ENCODE peak calls at places on chromosomes 13 and 19, in five cellular contexts. One of them, this sample, is unnamed.

GRCh38 chr19:47226426-47227346 is 4.3 kb downstream of the BBC3 start:
- DNase-seq in HL-60: peak
- DNase-seq in transverse colon: peak
- DNase-seq in stomach: peak
- DNase-seq in breast epithelium: peak
- DNase-seq in this sample: peak

GRCh38 chr13:53121131-53121773 is 92.6 kb downstream of the OLFM4 start:
- DNase-seq in transverse colon: no peak
- DNase-seq in breast epithelium: no peak
- DNase-seq in HL-60: no peak
- DNase-seq in stomach: no peak
- DNase-seq in this sample: no peak

GRCh38 chr19:56333506-56333905 is 18.9 kb upstream of the ZSCAN5A start:
- DNase-seq in breast epithelium: no peak
- DNase-seq in transverse colon: peak
- DNase-seq in HL-60: peak
- DNase-seq in stomach: peak
- DNase-seq in this sample: peak

GRCh38 chr19:50419580-50420035 is 870 bp downstream of the SPIB start:
- DNase-seq in transverse colon: no peak
- DNase-seq in stomach: no peak
- DNase-seq in breast epithelium: no peak
- DNase-seq in HL-60: no peak
- DNase-seq in this sample: peak

GRCh38 chr13:34308725-34309124 is 490.8 kb downstream of the RFC3 start:
- DNase-seq in HL-60: no peak
- DNase-seq in transverse colon: no peak
- DNase-seq in breast epithelium: no peak
- DNase-seq in stomach: no peak
- DNase-seq in this sample: no peak

GRCh38 chr13:90205911-90206310 is 1141.6 kb upstream of the MIR17HG start:
- DNase-seq in HL-60: no peak
- DNase-seq in breast epithelium: no peak
- DNase-seq in transverse colon: no peak
- DNase-seq in stomach: no peak
- DNase-seq in this sample: no peak

GRCh38 chr13:100883453-100883852 is 208.9 kb upstream of the TMTC4 start:
- DNase-seq in HL-60: no peak
- DNase-seq in stomach: no peak
- DNase-seq in breast epithelium: no peak
- DNase-seq in transverse colon: no peak
- DNase-seq in this sample: no peak

GRCh38 chr19:37932985-37933953 is 26.3 kb downstream of the SIPA1L3 start:
- DNase-seq in breast epithelium: no peak
- DNase-seq in HL-60: peak
- DNase-seq in stomach: peak
- DNase-seq in transverse colon: peak
- DNase-seq in this sample: no peak

GRCh38 chr19:38837656-38838121 is 6.1 kb upstream of the ECH1 start:
- DNase-seq in stomach: peak
- DNase-seq in HL-60: no peak
- DNase-seq in transverse colon: no peak
- DNase-seq in breast epithelium: no peak
- DNase-seq in this sample: no peak

GRCh38 chr19:33394006-33394722 is 20.7 kb downstream of the CEBPG start:
- DNase-seq in HL-60: peak
- DNase-seq in stomach: no peak
- DNase-seq in transverse colon: no peak
- DNase-seq in breast epithelium: no peak
- DNase-seq in this sample: peak

GRCh38 chr19:52638601-52639000 is 446 bp upstream of the ZNF83 start:
- DNase-seq in stomach: no peak
- DNase-seq in transverse colon: peak
- DNase-seq in HL-60: no peak
- DNase-seq in breast epithelium: peak
- DNase-seq in this sample: peak

GRCh38 chr13:104006625-104007061 is 940.4 kb upstream of the SLC10A2 start:
- DNase-seq in HL-60: no peak
- DNase-seq in transverse colon: no peak
- DNase-seq in breast epithelium: no peak
- DNase-seq in stomach: no peak
- DNase-seq in this sample: no peak

GRCh38 chr19:17553256-17553655 is 2.2 kb upstream of the COLGALT1 start:
- DNase-seq in breast epithelium: peak
- DNase-seq in HL-60: no peak
- DNase-seq in transverse colon: peak
- DNase-seq in stomach: no peak
- DNase-seq in this sample: no peak

GRCh38 chr13:43629691-43630480 is 156.9 kb downstream of the ENOX1 start:
- DNase-seq in HL-60: no peak
- DNase-seq in breast epithelium: no peak
- DNase-seq in transverse colon: no peak
- DNase-seq in stomach: no peak
- DNase-seq in this sample: no peak

GRCh38 chr19:2733930-2734588 is 5.8 kb downstream of the SLC39A3 start:
- DNase-seq in transverse colon: peak
- DNase-seq in stomach: no peak
- DNase-seq in HL-60: no peak
- DNase-seq in breast epithelium: no peak
- DNase-seq in this sample: no peak

GRCh38 chr13:36431204-36432105 is 840 bp upstream of the CCNA1 start:
- DNase-seq in stomach: no peak
- DNase-seq in HL-60: no peak
- DNase-seq in breast epithelium: no peak
- DNase-seq in transverse colon: no peak
- DNase-seq in this sample: peak

GRCh38 chr19:4062576-4063368 is 3.9 kb downstream of the ZBTB7A start:
- DNase-seq in stomach: no peak
- DNase-seq in HL-60: no peak
- DNase-seq in transverse colon: peak
- DNase-seq in breast epithelium: no peak
- DNase-seq in this sample: peak

GRCh38 chr19:38417544-38418506 is 8.2 kb downstream of the RASGRP4 start:
- DNase-seq in breast epithelium: no peak
- DNase-seq in stomach: peak
- DNase-seq in transverse colon: peak
- DNase-seq in HL-60: peak
- DNase-seq in this sample: peak

GRCh38 chr19:17671906-17672305 is 16.2 kb downstream of the UNC13A start:
- DNase-seq in stomach: no peak
- DNase-seq in transverse colon: no peak
- DNase-seq in breast epithelium: no peak
- DNase-seq in HL-60: no peak
- DNase-seq in this sample: no peak

GRCh38 chr19:14413765-14414171 is 5.4 kb downstream of the DDX39A start:
- DNase-seq in transverse colon: no peak
- DNase-seq in HL-60: no peak
- DNase-seq in breast epithelium: no peak
- DNase-seq in stomach: no peak
- DNase-seq in this sample: no peak

GRCh38 chr19:35509018-35509652 is 4.3 kb downstream of the DMKN start:
- DNase-seq in HL-60: no peak
- DNase-seq in transverse colon: peak
- DNase-seq in stomach: peak
- DNase-seq in breast epithelium: peak
- DNase-seq in this sample: no peak

GRCh38 chr13:51935326-51936171 is 73.8 kb downstream of the CCDC70 start:
- DNase-seq in stomach: peak
- DNase-seq in transverse colon: peak
- DNase-seq in breast epithelium: no peak
- DNase-seq in HL-60: no peak
- DNase-seq in this sample: no peak

GRCh38 chr19:719636-720377 is 11.1 kb downstream of the PALM start:
- DNase-seq in stomach: no peak
- DNase-seq in HL-60: no peak
- DNase-seq in transverse colon: no peak
- DNase-seq in breast epithelium: no peak
- DNase-seq in this sample: no peak

GRCh38 chr13:99983401-99984133 is 2.0 kb downstream of the ZIC2 start:
- DNase-seq in breast epithelium: no peak
- DNase-seq in transverse colon: no peak
- DNase-seq in stomach: no peak
- DNase-seq in HL-60: no peak
- DNase-seq in this sample: no peak

GRCh38 chr13:100175803-100176182 is 86.9 kb downstream of the PCCA start:
- DNase-seq in HL-60: no peak
- DNase-seq in transverse colon: no peak
- DNase-seq in breast epithelium: no peak
- DNase-seq in stomach: no peak
- DNase-seq in this sample: no peak

GRCh38 chr13:111542530-111543341 is 222.3 kb downstream of the TEX29 start:
- DNase-seq in breast epithelium: no peak
- DNase-seq in HL-60: no peak
- DNase-seq in stomach: no peak
- DNase-seq in transverse colon: no peak
- DNase-seq in this sample: no peak

GRCh38 chr13:111865826-111866225 is 201.1 kb upstream of the SOX1 start:
- DNase-seq in HL-60: no peak
- DNase-seq in breast epithelium: no peak
- DNase-seq in transverse colon: no peak
- DNase-seq in stomach: no peak
- DNase-seq in this sample: no peak

GRCh38 chr19:16325671-16326400 is 1.2 kb downstream of the KLF2 start:
- DNase-seq in stomach: no peak
- DNase-seq in HL-60: no peak
- DNase-seq in transverse colon: peak
- DNase-seq in breast epithelium: no peak
- DNase-seq in this sample: peak

GRCh38 chr13:75365724-75366173 is 116.2 kb downstream of the TBC1D4 start:
- DNase-seq in breast epithelium: no peak
- DNase-seq in stomach: no peak
- DNase-seq in transverse colon: no peak
- DNase-seq in HL-60: no peak
- DNase-seq in this sample: no peak

GRCh38 chr19:45368737-45369340 is 1.5 kb downstream of the ERCC2 start:
- DNase-seq in breast epithelium: no peak
- DNase-seq in stomach: no peak
- DNase-seq in HL-60: no peak
- DNase-seq in transverse colon: no peak
- DNase-seq in this sample: no peak

GRCh38 chr13:30739646-30740642 is 4.6 kb downstream of the ALOX5AP start:
- DNase-seq in breast epithelium: no peak
- DNase-seq in HL-60: peak
- DNase-seq in transverse colon: no peak
- DNase-seq in stomach: peak
- DNase-seq in this sample: no peak

GRCh38 chr19:51294211-51294976 is 17.1 kb upstream of the IGLON5 start:
- DNase-seq in stomach: no peak
- DNase-seq in breast epithelium: no peak
- DNase-seq in HL-60: no peak
- DNase-seq in transverse colon: no peak
- DNase-seq in this sample: no peak

GRCh38 chr13:41791056-41791455 is 169.9 kb downstream of the VWA8 start:
- DNase-seq in transverse colon: no peak
- DNase-seq in stomach: no peak
- DNase-seq in breast epithelium: no peak
- DNase-seq in HL-60: no peak
- DNase-seq in this sample: no peak

GRCh38 chr19:30256510-30256850 is 115.7 kb upstream of the ZNF536 start:
- DNase-seq in HL-60: no peak
- DNase-seq in breast epithelium: no peak
- DNase-seq in transverse colon: no peak
- DNase-seq in stomach: no peak
- DNase-seq in this sample: no peak
- TF ChIP-seq CTCF in HL-60: no peak
- TF ChIP-seq CTCF in breast epithelium: no peak
- TF ChIP-seq CTCF in transverse colon: no peak
- TF ChIP-seq CTCF in stomach: no peak
- TF ChIP-seq CTCF in this sample: no peak

GRCh38 chr19:18839465-18840287 is 7.9 kb downstream of the UPF1 start:
- DNase-seq in transverse colon: no peak
- DNase-seq in breast epithelium: no peak
- DNase-seq in stomach: peak
- DNase-seq in HL-60: no peak
- DNase-seq in this sample: peak
- TF ChIP-seq POLR2AphosphoS5 in transverse colon: no peak
- TF ChIP-seq POLR2AphosphoS5 in breast epithelium: no peak
- TF ChIP-seq POLR2AphosphoS5 in stomach: no peak
- TF ChIP-seq POLR2AphosphoS5 in HL-60: peak
- TF ChIP-seq POLR2AphosphoS5 in this sample: no peak

DNA sequence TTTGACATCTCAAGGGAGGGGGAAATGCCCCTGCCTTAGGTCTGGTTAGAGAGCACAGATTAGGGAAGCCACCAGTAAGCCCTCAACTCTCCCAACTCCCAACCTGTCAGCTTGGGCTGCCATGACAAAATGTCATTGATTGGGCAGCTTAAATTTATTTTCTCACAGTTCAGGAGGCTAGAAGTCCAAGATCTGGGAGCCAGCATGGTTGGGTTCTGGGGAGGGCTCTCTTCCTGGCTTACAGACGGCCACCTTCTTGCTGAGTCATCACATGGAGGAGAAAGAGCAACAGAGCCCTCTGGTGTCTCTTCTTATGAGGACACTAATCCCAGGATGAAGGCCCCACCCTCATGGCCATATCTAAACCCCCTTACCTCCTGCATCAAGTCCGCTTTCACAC is 24.2 kb downstream of the C19orf12 start:
- DNase-seq in HL-60: peak
- DNase-seq in breast epithelium: no peak
- DNase-seq in stomach: no peak
- DNase-seq in transverse colon: no peak
- DNase-seq in this sample: no peak
- TF ChIP-seq CTCF in HL-60: peak
- TF ChIP-seq CTCF in breast epithelium: no peak
- TF ChIP-seq CTCF in stomach: no peak
- TF ChIP-seq CTCF in transverse colon: peak
- TF ChIP-seq CTCF in this sample: no peak

GRCh38 chr13:113145496-113145895 is 13.0 kb upstream of the PROZ start:
- DNase-seq in HL-60: no peak
- DNase-seq in transverse colon: no peak
- DNase-seq in stomach: no peak
- DNase-seq in breast epithelium: no peak
- DNase-seq in this sample: no peak

GRCh38 chr13:113147206-113147605 is 11.2 kb upstream of the PROZ start:
- DNase-seq in stomach: no peak
- DNase-seq in transverse colon: no peak
- DNase-seq in HL-60: no peak
- DNase-seq in breast epithelium: no peak
- DNase-seq in this sample: no peak

GRCh38 chr13:113148407-113148806 is 10.0 kb upstream of the PROZ start:
- DNase-seq in breast epithelium: no peak
- DNase-seq in HL-60: no peak
- DNase-seq in stomach: no peak
- DNase-seq in transverse colon: no peak
- DNase-seq in this sample: no peak

GRCh38 chr13:113145911-113146598 is 12.4 kb upstream of the PROZ start:
- DNase-seq in HL-60: no peak
- DNase-seq in stomach: no peak
- DNase-seq in breast epithelium: no peak
- DNase-seq in transverse colon: no peak
- DNase-seq in this sample: no peak

DNA sequence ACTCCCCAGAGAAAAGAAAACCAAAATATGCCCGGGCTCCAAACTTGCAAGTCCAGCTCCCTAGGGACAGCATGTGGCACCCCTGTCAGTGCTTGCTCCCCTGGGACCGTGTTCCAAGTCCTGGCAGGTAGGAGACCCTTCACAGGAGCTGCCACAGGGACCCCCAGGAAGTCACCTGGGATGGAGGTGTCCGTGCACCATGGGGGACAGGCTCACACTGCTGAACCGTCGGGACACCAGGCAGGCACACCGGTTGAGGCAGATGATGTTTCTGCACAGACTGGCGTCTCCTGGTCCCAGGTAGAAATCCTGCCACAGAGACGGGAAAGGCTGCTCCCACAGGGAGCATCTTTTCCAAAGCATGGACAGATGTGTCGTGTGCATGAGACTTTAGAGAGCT is 11.7 kb upstream of the PROZ start:
- DNase-seq in stomach: no peak
- DNase-seq in breast epithelium: no peak
- DNase-seq in transverse colon: no peak
- DNase-seq in HL-60: no peak
- DNase-seq in this sample: no peak
- TF ChIP-seq POLR2AphosphoS5 in stomach: no peak
- TF ChIP-seq POLR2AphosphoS5 in breast epithelium: no peak
- TF ChIP-seq POLR2AphosphoS5 in transverse colon: no peak
- TF ChIP-seq POLR2AphosphoS5 in HL-60: no peak
- TF ChIP-seq POLR2AphosphoS5 in this sample: no peak